ENCODE peak calls at places on chromosome 13, in eight cellular contexts. One of them, this sample, is unnamed.
A peak's percentile ranks its signal among the peaks of the same experiment; 100 is the strongest.

GRCh38 chr13:34627905-34628682 is 314.0 kb upstream of the NBEA start:
- DNase-seq in uterus: no peak
- DNase-seq in testis: no peak
- DNase-seq in breast epithelium: no peak
- DNase-seq in colonic mucosa: no peak
- DNase-seq in adrenal gland: no peak
- DNase-seq in pancreas: no peak
- DNase-seq in left ventricle myocardium inferior: no peak
- DNase-seq in this sample: no peak

GRCh38 chr13:33525759-33526158 is 240.2 kb upstream of the STARD13 start:
- DNase-seq in uterus: no peak
- DNase-seq in testis: no peak
- DNase-seq in breast epithelium: no peak
- DNase-seq in colonic mucosa: no peak
- DNase-seq in adrenal gland: no peak
- DNase-seq in pancreas: no peak
- DNase-seq in left ventricle myocardium inferior: no peak
- DNase-seq in this sample: no peak

GRCh38 chr13:43333176-43333575 is 309.8 kb downstream of the DNAJC15 start:
- DNase-seq in uterus: no peak
- DNase-seq in testis: no peak
- DNase-seq in breast epithelium: no peak
- DNase-seq in colonic mucosa: no peak
- DNase-seq in adrenal gland: no peak
- DNase-seq in pancreas: no peak
- DNase-seq in left ventricle myocardium inferior: no peak
- DNase-seq in this sample: no peak

GRCh38 chr13:34162545-34162936 is 344.6 kb downstream of the RFC3 start:
- DNase-seq in uterus: no peak
- DNase-seq in testis: no peak
- DNase-seq in breast epithelium: no peak
- DNase-seq in colonic mucosa: no peak
- DNase-seq in adrenal gland: no peak
- DNase-seq in pancreas: no peak
- DNase-seq in left ventricle myocardium inferior: no peak
- DNase-seq in this sample: no peak

GRCh38 chr13:21124853-21125252 is 51.5 kb downstream of the SKA3 start:
- DNase-seq in uterus: no peak
- DNase-seq in testis: no peak
- DNase-seq in breast epithelium: no peak
- DNase-seq in colonic mucosa: no peak
- DNase-seq in adrenal gland: no peak
- DNase-seq in pancreas: no peak
- DNase-seq in left ventricle myocardium inferior: no peak
- DNase-seq in this sample: peak; percentile 61

GRCh38 chr13:43573361-43573740 is 213.4 kb downstream of the ENOX1 start:
- DNase-seq in uterus: no peak
- DNase-seq in testis: no peak
- DNase-seq in breast epithelium: no peak
- DNase-seq in colonic mucosa: no peak
- DNase-seq in adrenal gland: no peak
- DNase-seq in pancreas: no peak
- DNase-seq in left ventricle myocardium inferior: no peak
- DNase-seq in this sample: peak; percentile 19

GRCh38 chr13:95643471-95643813 is 1.1 kb downstream of the DZIP1 start:
- DNase-seq in uterus: peak; percentile 23
- DNase-seq in testis: peak; percentile 19
- DNase-seq in breast epithelium: no peak
- DNase-seq in colonic mucosa: no peak
- DNase-seq in adrenal gland: no peak
- DNase-seq in pancreas: no peak
- DNase-seq in left ventricle myocardium inferior: no peak
- DNase-seq in this sample: peak; percentile 49

GRCh38 chr13:112255550-112256120 is 120.5 kb upstream of the SPACA7 start:
- DNase-seq in uterus: no peak
- DNase-seq in testis: no peak
- DNase-seq in breast epithelium: no peak
- DNase-seq in colonic mucosa: no peak
- DNase-seq in adrenal gland: no peak
- DNase-seq in pancreas: no peak
- DNase-seq in left ventricle myocardium inferior: no peak
- DNase-seq in this sample: no peak

GRCh38 chr13:110109140-110109783 is 197.7 kb downstream of the COL4A1 start:
- DNase-seq in uterus: no peak
- DNase-seq in testis: no peak
- DNase-seq in breast epithelium: no peak
- DNase-seq in colonic mucosa: no peak
- DNase-seq in adrenal gland: no peak
- DNase-seq in pancreas: no peak
- DNase-seq in left ventricle myocardium inferior: no peak
- DNase-seq in this sample: no peak

GRCh38 chr13:110106726-110107125 is 200.2 kb downstream of the COL4A1 start:
- DNase-seq in uterus: peak; percentile 73
- DNase-seq in testis: peak; percentile 64
- DNase-seq in breast epithelium: no peak
- DNase-seq in colonic mucosa: no peak
- DNase-seq in adrenal gland: peak; percentile 67
- DNase-seq in pancreas: peak; percentile 43
- DNase-seq in left ventricle myocardium inferior: peak; percentile 75
- DNase-seq in this sample: no peak

GRCh38 chr13:110107568-110108347 is 199.2 kb downstream of the COL4A1 start:
- DNase-seq in uterus: no peak
- DNase-seq in testis: no peak
- DNase-seq in breast epithelium: no peak
- DNase-seq in colonic mucosa: no peak
- DNase-seq in adrenal gland: no peak
- DNase-seq in pancreas: no peak
- DNase-seq in left ventricle myocardium inferior: no peak
- DNase-seq in this sample: no peak

GRCh38 chr13:110109910-110110309 is 197.0 kb downstream of the COL4A1 start:
- DNase-seq in uterus: peak; percentile 77
- DNase-seq in testis: peak; percentile 75
- DNase-seq in breast epithelium: no peak
- DNase-seq in colonic mucosa: peak; percentile 34
- DNase-seq in adrenal gland: peak; percentile 95
- DNase-seq in pancreas: no peak
- DNase-seq in left ventricle myocardium inferior: peak; percentile 80
- DNase-seq in this sample: peak; percentile 94

GRCh38 chr13:110108348-110109139 is 198.4 kb downstream of the COL4A1 start:
- DNase-seq in uterus: peak; percentile 80
- DNase-seq in testis: peak; percentile 88
- DNase-seq in breast epithelium: peak; percentile 74
- DNase-seq in colonic mucosa: peak; percentile 40
- DNase-seq in adrenal gland: peak; percentile 88
- DNase-seq in pancreas: peak; percentile 83
- DNase-seq in left ventricle myocardium inferior: peak; percentile 80
- DNase-seq in this sample: peak; percentile 94
- TF ChIP-seq CTCF in uterus: peak; percentile 69
- TF ChIP-seq CTCF in testis: peak; percentile 49
- TF ChIP-seq CTCF in breast epithelium: peak; percentile 74
- TF ChIP-seq CTCF in colonic mucosa: peak; percentile 25
- TF ChIP-seq CTCF in adrenal gland: peak; percentile 53
- TF ChIP-seq CTCF in pancreas: peak; percentile 50
- TF ChIP-seq CTCF in left ventricle myocardium inferior: peak; percentile 80
- TF ChIP-seq CTCF in this sample: peak; percentile 91

DNA sequence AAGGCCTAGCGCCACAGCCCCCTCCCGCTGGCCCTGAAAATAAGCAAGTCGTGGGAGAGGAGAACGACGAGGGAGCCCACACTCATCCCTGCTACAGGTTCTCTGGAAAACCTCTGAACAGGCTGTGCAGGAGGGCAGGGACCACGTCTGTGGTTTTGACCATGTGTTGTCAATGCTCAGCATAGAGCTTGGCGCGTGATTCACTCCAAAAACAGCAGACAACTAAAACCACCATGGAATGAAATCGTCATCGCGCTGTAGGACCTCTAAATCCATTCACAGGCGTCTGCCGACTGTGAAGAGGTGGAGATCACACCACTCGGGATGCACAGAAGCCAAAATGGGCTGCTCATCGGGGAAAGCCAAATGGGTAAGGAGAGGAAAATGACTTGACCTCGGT is 121.3 kb downstream of the COL4A1 start:
- DNase-seq in uterus: no peak
- DNase-seq in testis: no peak
- DNase-seq in breast epithelium: no peak
- DNase-seq in colonic mucosa: no peak
- DNase-seq in adrenal gland: no peak
- DNase-seq in pancreas: no peak
- DNase-seq in left ventricle myocardium inferior: no peak
- DNase-seq in this sample: no peak
- H3K4me1 ChIP-seq in uterus: no peaks in the 10 kb centered on the region
- H3K4me1 ChIP-seq in testis: no peaks in the 10 kb centered on the region
- H3K4me1 ChIP-seq in breast epithelium: no peaks in the 10 kb centered on the region
- H3K4me1 ChIP-seq in colonic mucosa: no peaks in the 10 kb centered on the region
- H3K4me1 ChIP-seq in adrenal gland: no peaks in the 10 kb centered on the region
- H3K4me1 ChIP-seq in pancreas: no peaks in the 10 kb centered on the region
- H3K4me1 ChIP-seq in left ventricle myocardium inferior: peaks cover 30% of the 10 kb centered on the region
- H3K4me1 ChIP-seq in this sample: peaks cover 28% of the 10 kb centered on the region

DNA sequence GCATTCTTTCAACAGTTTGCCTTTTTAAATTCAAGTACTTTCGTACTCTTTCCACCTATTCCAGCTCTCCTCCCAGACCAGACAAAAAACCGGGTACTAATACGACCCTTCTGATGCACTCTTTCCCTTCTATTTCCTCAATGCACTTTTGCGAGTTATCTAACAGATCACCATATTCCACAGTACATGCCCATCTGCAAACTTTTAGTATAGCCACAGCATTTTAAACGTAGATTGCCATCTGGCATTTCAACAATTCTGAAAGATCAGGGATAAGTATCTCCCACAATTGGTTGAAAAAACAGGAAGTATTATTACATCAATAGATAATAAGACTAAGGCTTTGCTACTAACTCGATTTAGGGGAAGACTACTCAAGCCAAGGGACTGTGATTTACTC is 31.5 kb downstream of the RBM26 start:
- DNase-seq in uterus: no peak
- DNase-seq in testis: no peak
- DNase-seq in breast epithelium: no peak
- DNase-seq in colonic mucosa: no peak
- DNase-seq in adrenal gland: no peak
- DNase-seq in pancreas: no peak
- DNase-seq in left ventricle myocardium inferior: no peak
- DNase-seq in this sample: no peak
- H3K36me3 ChIP-seq in uterus: no peaks in the 10 kb centered on the region
- H3K36me3 ChIP-seq in testis: no peaks in the 10 kb centered on the region
- H3K36me3 ChIP-seq in breast epithelium: peaks cover 4% of the 10 kb centered on the region
- H3K36me3 ChIP-seq in colonic mucosa: peaks cover 9% of the 10 kb centered on the region
- H3K36me3 ChIP-seq in adrenal gland: no peaks in the 10 kb centered on the region
- H3K36me3 ChIP-seq in pancreas: peaks cover 19% of the 10 kb centered on the region
- H3K36me3 ChIP-seq in left ventricle myocardium inferior: peaks cover 66% of the 10 kb centered on the region
- H3K36me3 ChIP-seq in this sample: peaks cover 56% of the 10 kb centered on the region

GRCh38 chr13:110073982-110074381 is 233.0 kb downstream of the COL4A1 start:
- DNase-seq in uterus: no peak
- DNase-seq in testis: no peak
- DNase-seq in breast epithelium: no peak
- DNase-seq in colonic mucosa: no peak
- DNase-seq in adrenal gland: no peak
- DNase-seq in pancreas: no peak
- DNase-seq in left ventricle myocardium inferior: no peak
- DNase-seq in this sample: no peak
- TF ChIP-seq CTCF in uterus: no peak
- TF ChIP-seq CTCF in testis: no peak
- TF ChIP-seq CTCF in breast epithelium: no peak
- TF ChIP-seq CTCF in colonic mucosa: no peak
- TF ChIP-seq CTCF in adrenal gland: no peak
- TF ChIP-seq CTCF in pancreas: no peak
- TF ChIP-seq CTCF in left ventricle myocardium inferior: no peak
- TF ChIP-seq CTCF in this sample: no peak

GRCh38 chr13:106919638-106920037 is 351.7 kb upstream of the ARGLU1 start:
- DNase-seq in uterus: peak; percentile 55
- DNase-seq in testis: no peak
- DNase-seq in breast epithelium: no peak
- DNase-seq in colonic mucosa: no peak
- DNase-seq in adrenal gland: peak; percentile 21
- DNase-seq in pancreas: peak; percentile 12
- DNase-seq in left ventricle myocardium inferior: peak; percentile 63
- DNase-seq in this sample: peak; percentile 48
- H3K4me1 ChIP-seq in uterus: no peaks in the 10 kb centered on the region
- H3K4me1 ChIP-seq in testis: no peaks in the 10 kb centered on the region
- H3K4me1 ChIP-seq in breast epithelium: no peaks in the 10 kb centered on the region
- H3K4me1 ChIP-seq in colonic mucosa: no peaks in the 10 kb centered on the region
- H3K4me1 ChIP-seq in adrenal gland: no peaks in the 10 kb centered on the region
- H3K4me1 ChIP-seq in pancreas: peaks cover 4% of the 10 kb centered on the region
- H3K4me1 ChIP-seq in left ventricle myocardium inferior: peaks cover 27% of the 10 kb centered on the region
- H3K4me1 ChIP-seq in this sample: peaks cover 11% of the 10 kb centered on the region

DNA sequence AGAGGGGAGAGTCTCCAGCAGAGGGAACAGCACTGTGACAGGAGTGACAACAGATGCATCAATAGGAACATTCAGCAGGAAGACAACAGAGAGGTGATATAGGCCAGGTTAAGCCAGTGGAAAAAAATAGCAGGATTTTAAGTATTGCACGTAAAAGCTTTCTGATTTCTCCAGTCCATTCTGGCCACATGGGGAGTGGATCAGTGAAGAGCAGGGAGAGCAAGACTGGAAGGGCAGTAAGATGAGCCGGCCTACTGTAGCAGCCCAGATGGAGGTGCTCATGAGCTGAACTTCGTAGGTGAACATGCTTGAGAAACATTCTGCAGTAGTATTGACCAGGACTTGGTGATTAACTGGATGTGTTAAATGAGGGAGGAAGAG is 1.7 kb downstream of the UTP14C start:
- DNase-seq in uterus: no peak
- DNase-seq in testis: no peak
- DNase-seq in breast epithelium: no peak
- DNase-seq in colonic mucosa: no peak
- DNase-seq in adrenal gland: no peak
- DNase-seq in pancreas: no peak
- DNase-seq in left ventricle myocardium inferior: no peak
- DNase-seq in this sample: no peak
- H3K36me3 ChIP-seq in uterus: no peaks in the 10 kb centered on the region
- H3K36me3 ChIP-seq in testis: no peaks in the 10 kb centered on the region
- H3K36me3 ChIP-seq in breast epithelium: peaks cover 5% of the 10 kb centered on the region
- H3K36me3 ChIP-seq in colonic mucosa: peaks cover 7% of the 10 kb centered on the region
- H3K36me3 ChIP-seq in adrenal gland: no peaks in the 10 kb centered on the region
- H3K36me3 ChIP-seq in pancreas: no peaks in the 10 kb centered on the region
- H3K36me3 ChIP-seq in left ventricle myocardium inferior: peaks cover 68% of the 10 kb centered on the region
- H3K36me3 ChIP-seq in this sample: peaks cover 26% of the 10 kb centered on the region

DNA sequence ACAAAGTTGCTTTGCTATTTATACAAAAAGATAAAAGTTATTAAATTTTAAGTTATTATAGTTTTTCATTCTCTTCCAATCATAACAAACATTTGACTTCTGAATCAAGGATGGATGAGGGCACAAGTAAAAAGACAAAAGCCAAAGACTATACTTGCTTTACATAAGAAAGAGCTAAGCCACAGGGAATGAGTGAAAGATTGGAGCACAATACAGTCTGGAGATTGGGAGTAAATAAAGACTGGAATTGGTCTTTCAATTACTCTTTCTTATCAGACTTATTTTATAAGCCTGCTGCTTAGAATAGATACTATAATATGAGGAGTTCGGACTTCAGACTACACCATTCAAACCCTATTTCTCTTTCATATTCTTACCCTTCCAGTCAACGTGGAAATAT is 1874.1 kb upstream of the PRR20A start:
- DNase-seq in uterus: no peak
- DNase-seq in testis: no peak
- DNase-seq in breast epithelium: no peak
- DNase-seq in colonic mucosa: no peak
- DNase-seq in adrenal gland: no peak
- DNase-seq in pancreas: no peak
- DNase-seq in left ventricle myocardium inferior: no peak
- DNase-seq in this sample: no peak
- TF ChIP-seq CTCF in uterus: no peak
- TF ChIP-seq CTCF in testis: no peak
- TF ChIP-seq CTCF in breast epithelium: no peak
- TF ChIP-seq CTCF in colonic mucosa: no peak
- TF ChIP-seq CTCF in adrenal gland: no peak
- TF ChIP-seq CTCF in pancreas: no peak
- TF ChIP-seq CTCF in left ventricle myocardium inferior: no peak
- TF ChIP-seq CTCF in this sample: no peak

GRCh38 chr13:36912369-36912768 is 7.7 kb downstream of the SMAD9 start:
- DNase-seq in uterus: no peak
- DNase-seq in testis: no peak
- DNase-seq in breast epithelium: no peak
- DNase-seq in colonic mucosa: no peak
- DNase-seq in adrenal gland: no peak
- DNase-seq in pancreas: no peak
- DNase-seq in left ventricle myocardium inferior: no peak
- DNase-seq in this sample: no peak
- H3K4me1 ChIP-seq in uterus: no peaks in the 10 kb centered on the region
- H3K4me1 ChIP-seq in testis: no peaks in the 10 kb centered on the region
- H3K4me1 ChIP-seq in breast epithelium: no peaks in the 10 kb centered on the region
- H3K4me1 ChIP-seq in colonic mucosa: no peaks in the 10 kb centered on the region
- H3K4me1 ChIP-seq in adrenal gland: no peaks in the 10 kb centered on the region
- H3K4me1 ChIP-seq in pancreas: no peaks in the 10 kb centered on the region
- H3K4me1 ChIP-seq in left ventricle myocardium inferior: peaks cover 4% of the 10 kb centered on the region
- H3K4me1 ChIP-seq in this sample: peaks cover 52% of the 10 kb centered on the region